ENCODE peak calls at places on chromosomes 1 and 21, in seven cellular contexts. Q, E, J, Y, X, R and K are unnamed samples.

GRCh38 chr1:23951646-23952095 is 8.0 kb upstream of the PNRC2 start:
- DNase-seq in Q (no peak), E (no peak), J (no peak), Y (peak), X (no peak), R (no peak), K (no peak)

GRCh38 chr1:43554444-43554992 is 23.8 kb downstream of the PTPRF start:
- DNase-seq in Q (peak), E (no peak), J (no peak), Y (no peak), X (peak), R (no peak), K (no peak)

GRCh38 chr1:201912832-201913231 is 24.1 kb downstream of the SHISA4 start:
- DNase-seq in Q (no peak), E (no peak), J (no peak), Y (no peak), X (no peak), R (no peak), K (no peak)

GRCh38 chr1:113211467-113211866 is 138.5 kb downstream of the LRIG2 start:
- DNase-seq in Q (no peak), E (no peak), J (no peak), Y (no peak), X (no peak), R (no peak), K (peak)

GRCh38 chr1:208190784-208191183 is 53.4 kb downstream of the PLXNA2 start:
- DNase-seq in Q (peak), E (no peak), J (no peak), Y (no peak), X (no peak), R (no peak), K (no peak)

GRCh38 chr1:117959364-117959763 is 29.8 kb downstream of the WDR3 start:
- DNase-seq in Q (no peak), E (no peak), J (no peak), Y (no peak), X (no peak), R (no peak), K (no peak)

GRCh38 chr1:30095451-30096025 is 627.8 kb downstream of the MATN1 start:
- DNase-seq in Q (no peak), E (no peak), J (no peak), Y (no peak), X (no peak), R (no peak), K (no peak)

GRCh38 chr1:171220551-171221175 is 27.6 kb upstream of the FMO1 start:
- DNase-seq in Q (peak), E (no peak), J (no peak), Y (no peak), X (no peak), R (no peak), K (no peak)

GRCh38 chr1:23178931-23179330 is 10.3 kb upstream of the LUZP1 start:
- DNase-seq in Q (no peak), E (no peak), J (no peak), Y (no peak), X (no peak), R (no peak), K (no peak)

GRCh38 chr1:198391666-198392065 is 148.8 kb downstream of the ATP6V1G3 start:
- DNase-seq in Q (no peak), E (no peak), J (no peak), Y (no peak), X (no peak), R (no peak), K (no peak)

DNA sequence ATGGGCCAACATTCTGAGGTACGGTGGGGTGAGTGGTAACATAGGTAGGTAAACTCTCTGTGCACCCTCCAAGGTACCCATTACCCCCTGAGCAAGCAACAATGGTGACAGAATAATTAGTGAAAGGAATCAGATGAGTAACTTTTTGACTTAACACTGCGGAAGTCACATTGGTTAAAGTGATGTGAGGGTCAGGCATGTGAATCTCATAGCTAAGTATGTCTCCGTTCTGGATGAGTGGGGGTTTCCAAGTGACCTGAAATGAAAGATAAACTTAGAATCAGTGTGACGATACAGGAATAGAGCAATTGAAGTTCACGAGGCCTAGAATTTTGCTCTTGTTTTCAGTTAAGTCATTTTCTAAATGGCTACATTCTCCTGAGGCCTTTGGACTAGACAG is 311.7 kb downstream of the KCTD3 start:
- DNase-seq in Q (no peak), E (no peak), J (no peak), Y (no peak), X (no peak), R (no peak), K (no peak)
- TF ChIP-seq CTCF in Q (no peak), E (no peak), J (no peak), Y (no peak), X (no peak), R (no peak), K (no peak)

GRCh38 chr1:178093958-178094751 is at the start of gene RASAL2:
- DNase-seq in Q (peak), E (no peak), J (peak), Y (peak), X (peak), R (peak), K (peak)
- TF ChIP-seq CTCF in Q (no peak), E (no peak), J (no peak), Y (peak), X (no peak), R (no peak), K (peak)

GRCh38 chr1:182029379-182030331 is 31.9 kb downstream of the ZNF648 start:
- DNase-seq in Q (peak), E (peak), J (peak), Y (peak), X (peak), R (peak), K (peak)
- TF ChIP-seq CTCF in Q (peak), E (no peak), J (peak), Y (peak), X (peak), R (peak), K (peak)

GRCh38 chr1:242129103-242129502 is 130.2 kb upstream of the MAP1LC3C start:
- DNase-seq in Q (no peak), E (no peak), J (no peak), Y (no peak), X (peak), R (no peak), K (no peak)
- TF ChIP-seq CTCF in Q (no peak), E (no peak), J (no peak), Y (no peak), X (no peak), R (no peak), K (peak)

GRCh38 chr21:45406801-45407628 is 2.0 kb downstream of the COL18A1 start:
- DNase-seq in Q (peak), E (no peak), J (peak), Y (no peak), X (no peak), R (no peak), K (no peak)
- TF ChIP-seq CTCF in Q (no peak), E (no peak), J (no peak), Y (no peak), X (no peak), R (no peak), K (peak)

GRCh38 chr1:162849711-162850110 is 11.3 kb downstream of the CCDC190 start:
- DNase-seq in Q (no peak), E (no peak), J (no peak), Y (no peak), X (no peak), R (no peak), K (no peak)

GRCh38 chr1:162851341-162851740 is 9.6 kb downstream of the CCDC190 start:
- DNase-seq in Q (no peak), E (no peak), J (no peak), Y (no peak), X (no peak), R (no peak), K (no peak)

GRCh38 chr1:162844153-162844552 is 16.8 kb downstream of the CCDC190 start:
- DNase-seq in Q (no peak), E (no peak), J (no peak), Y (no peak), X (no peak), R (no peak), K (no peak)

GRCh38 chr1:162847839-162848453 is 13.0 kb downstream of the CCDC190 start:
- DNase-seq in Q (peak), E (peak), J (peak), Y (peak), X (peak), R (peak), K (peak)

GRCh38 chr1:162846256-162847212 is 14.4 kb downstream of the CCDC190 start:
- DNase-seq in Q (no peak), E (no peak), J (no peak), Y (no peak), X (no peak), R (no peak), K (no peak)
- TF ChIP-seq CTCF in Q (no peak), E (no peak), J (no peak), Y (no peak), X (no peak), R (no peak), K (no peak)

DNA sequence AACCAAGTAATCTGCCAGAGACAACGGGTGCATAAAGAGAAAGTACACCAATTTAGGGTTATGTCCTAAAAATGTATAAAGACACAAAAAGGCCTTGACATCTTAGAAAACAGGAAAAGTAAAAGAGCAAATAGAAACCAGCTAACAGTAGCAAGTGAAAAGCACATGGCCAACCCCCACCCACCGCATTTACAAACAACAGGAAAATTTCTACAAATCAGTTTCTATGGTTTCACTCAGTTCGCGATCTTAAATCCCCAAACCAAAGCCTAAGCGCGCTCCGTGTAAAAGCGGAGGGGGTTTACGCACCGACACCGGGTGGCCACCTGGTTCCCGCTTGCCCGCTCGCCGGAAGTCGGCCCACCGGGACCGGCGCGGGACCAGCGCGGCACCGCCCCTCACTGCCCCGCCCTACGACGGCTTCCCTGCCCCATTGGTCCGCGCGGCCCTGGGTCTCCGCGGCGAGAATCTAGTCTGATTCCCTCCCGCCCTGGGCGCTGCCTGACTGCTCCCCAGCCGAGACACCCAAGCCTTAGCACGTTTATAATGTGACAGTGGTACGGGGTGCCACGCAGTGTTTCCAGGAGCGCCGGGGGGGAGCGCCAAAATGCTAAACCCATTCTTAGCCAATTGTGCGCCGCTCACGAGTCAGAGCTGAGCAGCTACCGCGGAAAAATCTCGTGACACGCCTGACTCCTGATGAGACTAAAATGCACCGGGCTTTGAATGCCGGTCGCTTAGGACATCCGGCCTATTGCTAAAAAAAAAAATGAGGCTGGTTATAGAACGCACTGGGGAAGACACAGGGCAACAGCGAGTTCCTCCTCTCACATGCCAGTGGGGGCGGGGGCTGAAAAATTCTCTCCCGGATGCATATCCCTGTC is at the start of gene GART:
- DNase-seq in Q (peak), E (peak), J (peak), Y (peak), X (peak), R (peak), K (peak)
- TF ChIP-seq CTCF in Q (no peak), E (no peak), J (no peak), Y (no peak), X (no peak), R (no peak), K (no peak)